ENCODE peak calls at places on chromosomes 13 and 19, in five cellular contexts. One of them, this sample, is unnamed.

GRCh38 chr13:47869780-47870179 is 131.3 kb downstream of the SUCLA2 start:
- DNase-seq in H9: no peak
- DNase-seq in IMR-90: no peak
- DNase-seq in mesenchymal stem cell: no peak
- DNase-seq in H1: no peak
- DNase-seq in this sample: no peak

GRCh38 chr13:96052655-96053002 is 572 bp downstream of the UGGT2 start:
- DNase-seq in mesenchymal stem cell: peak
- DNase-seq in IMR-90: peak
- DNase-seq in H9: no peak
- DNase-seq in H1: peak
- DNase-seq in this sample: no peak

GRCh38 chr19:14561832-14562351 is 10.0 kb downstream of the NDUFB7 start:
- DNase-seq in IMR-90: peak
- DNase-seq in mesenchymal stem cell: peak
- DNase-seq in H1: no peak
- DNase-seq in H9: peak
- DNase-seq in this sample: no peak

GRCh38 chr19:23971598-23971997 is 56.9 kb downstream of the ZNF726 start:
- DNase-seq in H9: no peak
- DNase-seq in IMR-90: no peak
- DNase-seq in mesenchymal stem cell: no peak
- DNase-seq in H1: no peak
- DNase-seq in this sample: no peak

GRCh38 chr19:6744381-6745288 is 5.2 kb downstream of the TRIP10 start:
- DNase-seq in mesenchymal stem cell: peak
- DNase-seq in H1: no peak
- DNase-seq in H9: no peak
- DNase-seq in IMR-90: peak
- DNase-seq in this sample: no peak

GRCh38 chr13:93729383-93729782 is 502.8 kb downstream of the GPC6 start:
- DNase-seq in H9: no peak
- DNase-seq in IMR-90: no peak
- DNase-seq in H1: no peak
- DNase-seq in mesenchymal stem cell: no peak
- DNase-seq in this sample: no peak

GRCh38 chr19:51124729-51125128 is at the start of gene SIGLEC9:
- DNase-seq in H9: no peak
- DNase-seq in mesenchymal stem cell: no peak
- DNase-seq in IMR-90: no peak
- DNase-seq in H1: no peak
- DNase-seq in this sample: no peak

GRCh38 chr13:49428041-49428763 is 15.7 kb downstream of the CAB39L start:
- DNase-seq in H9: no peak
- DNase-seq in IMR-90: no peak
- DNase-seq in H1: no peak
- DNase-seq in mesenchymal stem cell: no peak
- DNase-seq in this sample: no peak

GRCh38 chr13:21149568-21149967 is 26.8 kb downstream of the SKA3 start:
- DNase-seq in H1: no peak
- DNase-seq in IMR-90: peak
- DNase-seq in H9: no peak
- DNase-seq in mesenchymal stem cell: peak
- DNase-seq in this sample: no peak

GRCh38 chr19:4175669-4175931 is 6.8 kb downstream of the SIRT6 start:
- DNase-seq in mesenchymal stem cell: no peak
- DNase-seq in H1: no peak
- DNase-seq in H9: no peak
- DNase-seq in IMR-90: no peak
- DNase-seq in this sample: no peak

GRCh38 chr19:39870171-39870971 is 24.2 kb upstream of the FBL start:
- DNase-seq in mesenchymal stem cell: no peak
- DNase-seq in H9: peak
- DNase-seq in IMR-90: no peak
- DNase-seq in H1: peak
- DNase-seq in this sample: no peak

GRCh38 chr13:27625839-27626238 is 4.1 kb downstream of the POLR1D start:
- DNase-seq in mesenchymal stem cell: no peak
- DNase-seq in H1: no peak
- DNase-seq in IMR-90: no peak
- DNase-seq in H9: no peak
- DNase-seq in this sample: no peak

GRCh38 chr13:36831291-36831690 is 12.3 kb downstream of the RFXAP start:
- DNase-seq in H9: no peak
- DNase-seq in IMR-90: no peak
- DNase-seq in H1: no peak
- DNase-seq in mesenchymal stem cell: no peak
- DNase-seq in this sample: no peak

GRCh38 chr13:94967183-94968039 is 255.1 kb upstream of the SOX21 start:
- DNase-seq in H9: peak
- DNase-seq in IMR-90: no peak
- DNase-seq in H1: peak
- DNase-seq in mesenchymal stem cell: peak
- DNase-seq in this sample: peak

GRCh38 chr19:47280183-47280797 is 5.6 kb downstream of the INAFM1 start:
- DNase-seq in H9: peak
- DNase-seq in H1: peak
- DNase-seq in mesenchymal stem cell: peak
- DNase-seq in IMR-90: no peak
- DNase-seq in this sample: no peak

GRCh38 chr13:79684426-79684825 is 203.5 kb downstream of the NDFIP2 start:
- DNase-seq in mesenchymal stem cell: no peak
- DNase-seq in H9: no peak
- DNase-seq in IMR-90: peak
- DNase-seq in H1: no peak
- DNase-seq in this sample: no peak

GRCh38 chr19:55440411-55441105 is 2.5 kb downstream of the SHISA7 start:
- DNase-seq in IMR-90: no peak
- DNase-seq in H9: peak
- DNase-seq in H1: peak
- DNase-seq in mesenchymal stem cell: no peak
- DNase-seq in this sample: no peak

GRCh38 chr13:91601273-91601672 is 202.9 kb downstream of the GPC5 start:
- DNase-seq in IMR-90: no peak
- DNase-seq in mesenchymal stem cell: no peak
- DNase-seq in H1: no peak
- DNase-seq in H9: no peak
- DNase-seq in this sample: no peak

GRCh38 chr13:77300176-77301141 is 26.4 kb downstream of the MYCBP2 start:
- DNase-seq in H1: no peak
- DNase-seq in IMR-90: peak
- DNase-seq in H9: no peak
- DNase-seq in mesenchymal stem cell: peak
- DNase-seq in this sample: no peak

GRCh38 chr13:19586904-19587634 is 25.7 kb upstream of the TPTE2 start:
- DNase-seq in mesenchymal stem cell: no peak
- DNase-seq in H1: no peak
- DNase-seq in IMR-90: peak
- DNase-seq in H9: no peak
- DNase-seq in this sample: no peak

GRCh38 chr13:63636231-63636993 is 2220.8 kb upstream of the PCDH20 start:
- DNase-seq in H9: no peak
- DNase-seq in IMR-90: no peak
- DNase-seq in H1: no peak
- DNase-seq in mesenchymal stem cell: no peak
- DNase-seq in this sample: no peak

GRCh38 chr19:2477732-2478191 is 1.8 kb downstream of the GADD45B start:
- DNase-seq in H9: no peak
- DNase-seq in mesenchymal stem cell: peak
- DNase-seq in H1: no peak
- DNase-seq in IMR-90: peak
- DNase-seq in this sample: no peak

GRCh38 chr19:2478324-2478755 is 2.4 kb downstream of the GADD45B start:
- DNase-seq in IMR-90: peak
- DNase-seq in mesenchymal stem cell: peak
- DNase-seq in H1: peak
- DNase-seq in H9: no peak
- DNase-seq in this sample: no peak

GRCh38 chr19:2481466-2481865 is 5.5 kb downstream of the GADD45B start:
- DNase-seq in H1: no peak
- DNase-seq in mesenchymal stem cell: no peak
- DNase-seq in H9: no peak
- DNase-seq in IMR-90: no peak
- DNase-seq in this sample: no peak

GRCh38 chr19:2478756-2479555 is 3.0 kb downstream of the GADD45B start:
- DNase-seq in H1: peak
- DNase-seq in mesenchymal stem cell: peak
- DNase-seq in H9: no peak
- DNase-seq in IMR-90: peak
- DNase-seq in this sample: no peak

DNA sequence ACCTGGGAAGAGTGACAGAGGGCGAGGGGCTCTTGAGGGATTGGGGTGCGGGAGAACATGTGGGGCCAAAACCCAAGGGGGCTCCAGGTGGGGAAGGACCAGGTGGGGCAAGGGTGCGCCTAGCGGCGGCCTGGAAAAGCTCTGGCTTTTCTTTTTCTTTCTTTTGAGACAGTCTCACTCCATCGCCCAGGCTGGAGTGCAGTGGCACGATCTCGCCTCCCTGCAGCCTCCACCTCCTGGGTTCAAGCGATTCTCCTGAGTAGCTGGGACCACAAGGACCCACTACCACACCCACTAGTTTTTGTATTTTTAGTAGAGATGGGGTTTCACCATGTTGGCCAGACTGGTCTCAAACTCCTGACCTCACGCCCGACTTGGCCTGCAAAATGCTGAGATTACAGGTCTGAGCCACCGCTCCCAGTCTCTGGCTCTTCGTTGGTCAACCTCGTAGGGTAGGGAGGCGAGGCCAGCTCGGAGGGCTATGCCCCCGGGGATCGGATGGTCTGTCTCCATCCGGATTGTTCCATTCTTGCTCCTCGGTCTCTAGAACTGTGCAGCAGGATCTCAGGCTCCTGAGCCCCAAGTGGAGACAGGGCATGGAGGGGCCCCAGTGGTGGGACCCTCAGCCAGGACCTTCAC is 3.7 kb downstream of the GADD45B start:
- DNase-seq in H1: no peak
- DNase-seq in mesenchymal stem cell: peak
- DNase-seq in IMR-90: no peak
- DNase-seq in H9: no peak
- DNase-seq in this sample: no peak
- H2BK120ac ChIP-seq in H1: no peak
- H2BK120ac ChIP-seq in mesenchymal stem cell: peak
- H2BK120ac ChIP-seq in IMR-90: no peak
- H2BK120ac ChIP-seq in H9: no peak
- H2BK120ac ChIP-seq in this sample: peak

GRCh38 chr19:54104998-54105715 is 2.5 kb downstream of the NDUFA3 start:
- DNase-seq in IMR-90: no peak
- DNase-seq in H1: no peak
- DNase-seq in H9: no peak
- DNase-seq in mesenchymal stem cell: no peak
- DNase-seq in this sample: no peak

GRCh38 chr19:54096642-54097106 is 3.9 kb downstream of the OSCAR start:
- DNase-seq in mesenchymal stem cell: peak
- DNase-seq in IMR-90: peak
- DNase-seq in H1: peak
- DNase-seq in H9: peak
- DNase-seq in this sample: no peak

GRCh38 chr19:54102421-54103169 is at the start of gene NDUFA3:
- DNase-seq in H1: peak
- DNase-seq in mesenchymal stem cell: peak
- DNase-seq in H9: peak
- DNase-seq in IMR-90: peak
- DNase-seq in this sample: peak

GRCh38 chr19:54105796-54106195 is 3.1 kb downstream of the NDUFA3 start:
- DNase-seq in H9: no peak
- DNase-seq in H1: no peak
- DNase-seq in mesenchymal stem cell: no peak
- DNase-seq in IMR-90: no peak
- DNase-seq in this sample: no peak

DNA sequence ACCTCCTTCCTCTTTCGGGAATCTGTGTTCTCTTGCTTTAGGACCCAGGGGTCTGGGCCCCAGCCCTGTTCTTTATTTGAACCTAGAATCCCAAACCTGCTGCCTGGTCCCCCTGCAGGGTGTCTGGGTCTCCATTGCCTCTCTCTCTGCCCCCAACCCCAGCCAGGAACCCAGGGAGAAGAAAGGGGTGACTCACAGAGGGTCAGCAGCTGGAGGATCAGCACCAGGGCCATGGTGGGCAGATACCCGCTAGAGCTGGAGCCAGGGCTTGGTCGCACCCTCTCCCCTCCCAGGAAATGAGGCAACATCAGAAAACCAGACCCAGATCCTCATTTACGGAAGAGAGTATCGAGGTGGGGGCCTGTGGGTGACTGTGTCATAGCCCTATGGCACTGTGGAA is at the start of gene OSCAR:
- DNase-seq in H1: no peak
- DNase-seq in IMR-90: no peak
- DNase-seq in mesenchymal stem cell: peak
- DNase-seq in H9: no peak
- DNase-seq in this sample: no peak
- H2AFZ ChIP-seq in H1: no peak
- H2AFZ ChIP-seq in IMR-90: no peak
- H2AFZ ChIP-seq in mesenchymal stem cell: no peak
- H2AFZ ChIP-seq in H9: no peak
- H2AFZ ChIP-seq in this sample: peak

DNA sequence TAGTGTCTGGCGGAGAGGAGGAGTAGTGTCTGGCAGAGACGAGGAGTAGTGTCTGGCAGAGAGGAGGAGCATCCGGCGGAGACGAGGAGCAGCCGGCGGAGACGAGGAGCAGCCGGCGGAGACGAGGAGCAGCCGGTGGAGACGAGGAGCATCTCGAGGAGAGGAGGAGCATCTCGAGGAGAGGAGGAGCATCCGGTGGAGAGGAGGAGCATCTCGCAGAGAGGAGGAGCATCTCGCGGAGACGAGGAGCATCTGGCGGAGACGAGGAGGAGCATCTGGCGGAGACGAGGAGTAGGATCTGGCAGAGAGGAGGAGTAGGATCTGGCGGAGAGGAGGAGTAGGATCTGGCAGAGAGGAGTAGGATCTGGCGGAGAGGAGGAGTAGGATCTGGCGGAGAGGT is 18.2 kb downstream of the C13orf46 start:
- DNase-seq in H1: no peak
- DNase-seq in H9: no peak
- DNase-seq in mesenchymal stem cell: no peak
- DNase-seq in IMR-90: no peak
- DNase-seq in this sample: no peak
- H4K8ac ChIP-seq in H1: no peak
- H4K8ac ChIP-seq in H9: no peak
- H4K8ac ChIP-seq in mesenchymal stem cell: no peak
- H4K8ac ChIP-seq in IMR-90: no peak
- H4K8ac ChIP-seq in this sample: no peak

GRCh38 chr19:35246466-35247096 is 2.2 kb upstream of the LSR start:
- DNase-seq in IMR-90: no peak
- DNase-seq in H9: no peak
- DNase-seq in mesenchymal stem cell: no peak
- DNase-seq in H1: no peak
- DNase-seq in this sample: no peak

GRCh38 chr19:35248310-35249145 is at the start of gene LSR:
- DNase-seq in mesenchymal stem cell: no peak
- DNase-seq in IMR-90: no peak
- DNase-seq in H9: peak
- DNase-seq in H1: peak
- DNase-seq in this sample: peak

GRCh38 chr19:35249848-35250711 is 1.3 kb downstream of the LSR start:
- DNase-seq in H1: peak
- DNase-seq in H9: peak
- DNase-seq in mesenchymal stem cell: no peak
- DNase-seq in IMR-90: no peak
- DNase-seq in this sample: no peak

GRCh38 chr19:35249146-35249847 is 495 bp downstream of the LSR start:
- DNase-seq in H9: peak
- DNase-seq in H1: no peak
- DNase-seq in mesenchymal stem cell: no peak
- DNase-seq in IMR-90: no peak
- DNase-seq in this sample: no peak

GRCh38 chr19:35247526-35248309 is 1.1 kb upstream of the LSR start:
- DNase-seq in mesenchymal stem cell: no peak
- DNase-seq in H1: peak
- DNase-seq in IMR-90: no peak
- DNase-seq in H9: peak
- DNase-seq in this sample: peak
- H2BK120ac ChIP-seq in mesenchymal stem cell: no peak
- H2BK120ac ChIP-seq in H1: peak
- H2BK120ac ChIP-seq in IMR-90: no peak
- H2BK120ac ChIP-seq in H9: peak
- H2BK120ac ChIP-seq in this sample: peak

This sample was measured in neuronal stem cell.